ENCODE peak calls at places on chromosomes 1 and 21, in five cellular contexts. H is HCT116, M is GM23248, S is neural progenitor cell, U is OCI-LY7. A is an unnamed sample.

GRCh38 chr1:23648576-23648975 is 43.0 kb upstream of the RPL11 start:
- DNase-seq in H (no peak), M (no peak), S (no peak), U (peak; percentile 78), A (no peak)

GRCh38 chr1:15308135-15308534 is 61.1 kb downstream of the FHAD1 start:
- DNase-seq in H (no peak), M (no peak), S (no peak), U (no peak), A (no peak)

GRCh38 chr1:239742416-239743109 is 349.1 kb upstream of the FMN2 start:
- DNase-seq in H (no peak), M (no peak), S (no peak), U (no peak), A (no peak)

GRCh38 chr1:168476588-168477379 is 67.0 kb downstream of the XCL2 start:
- DNase-seq in H (no peak), M (no peak), S (no peak), U (no peak), A (no peak)

GRCh38 chr1:92315766-92316413 is 17.0 kb downstream of the RPAP2 start:
- DNase-seq in H (no peak), M (no peak), S (no peak), U (no peak), A (no peak)

GRCh38 chr1:210293191-210293607 is 35.5 kb upstream of the HHAT start:
- DNase-seq in H (no peak), M (peak; percentile 80), S (no peak), U (no peak), A (no peak)

GRCh38 chr1:221778535-221779142 is 36.8 kb upstream of the DUSP10 start:
- DNase-seq in H (no peak), M (no peak), S (no peak), U (no peak), A (peak; percentile 30)

GRCh38 chr1:229129306-229130027 is 141.4 kb upstream of the RAB4A start:
- DNase-seq in H (no peak), M (no peak), S (no peak), U (peak; percentile 43), A (no peak)

GRCh38 chr1:203202431-203203245 is 16.1 kb upstream of the CHI3L1 start:
- DNase-seq in H (no peak), M (peak; percentile 85), S (no peak), U (no peak), A (no peak)

GRCh38 chr1:40435471-40435870 is 14.8 kb upstream of the ZFP69B start:
- DNase-seq in H (no peak), M (peak; percentile 68), S (no peak), U (no peak), A (no peak)

GRCh38 chr1:225697437-225697836 is 44.5 kb upstream of the ENAH start:
- DNase-seq in H (no peak), M (no peak), S (no peak), U (no peak), A (no peak)

GRCh38 chr1:9066945-9067807 is 2.3 kb downstream of the SLC2A5 start:
- DNase-seq in H (no peak), M (peak; percentile 95), S (no peak), U (peak; percentile 70), A (no peak)

GRCh38 chr1:161092621-161093028 is 3.3 kb upstream of the NECTIN4 start:
- DNase-seq in H (no peak), M (peak; percentile 61), S (no peak), U (no peak), A (no peak)

GRCh38 chr1:36023098-36023769 is 60.7 kb upstream of the TEKT2 start:
- DNase-seq in H (no peak), M (no peak), S (no peak), U (peak; percentile 1), A (peak; percentile 91)

GRCh38 chr21:45592208-45592619 is 50.0 kb upstream of the SLC19A1 start:
- DNase-seq in H (no peak), M (no peak), S (no peak), U (peak; percentile 17), A (peak; percentile 70)

GRCh38 chr1:39268112-39268581 is 63.7 kb downstream of the MACF1 start:
- DNase-seq in H (no peak), M (peak; percentile 91), S (peak; percentile 64), U (no peak), A (peak; percentile 77)

GRCh38 chr1:46522184-46522968 is 29.1 kb downstream of the KNCN start:
- DNase-seq in H (no peak), M (peak; percentile 91), S (peak; percentile 39), U (no peak), A (no peak)

GRCh38 chr1:51969038-51969705 is 21.3 kb downstream of the RAB3B start:
- DNase-seq in H (no peak), M (peak; percentile 99), S (no peak), U (no peak), A (no peak)

GRCh38 chr1:14120895-14121294 is 420.9 kb downstream of the PRDM2 start:
- DNase-seq in H (no peak), M (peak; percentile 31), S (no peak), U (no peak), A (no peak)

GRCh38 chr1:242468749-242469148 is 55.7 kb downstream of the PLD5 start:
- DNase-seq in H (no peak), M (peak; percentile 10), S (no peak), U (no peak), A (no peak)

GRCh38 chr1:234965128-234965527 is 163.5 kb downstream of the TOMM20 start:
- DNase-seq in H (no peak), M (no peak), S (no peak), U (no peak), A (no peak)

GRCh38 chr1:8200317-8201115 is 117.4 kb upstream of the SLC45A1 start:
- DNase-seq in H (no peak), M (no peak), S (no peak), U (no peak), A (no peak)

GRCh38 chr1:58922302-58923089 is 138.6 kb upstream of the JUN start:
- DNase-seq in H (no peak), M (no peak), S (no peak), U (no peak), A (peak; percentile 70)

GRCh38 chr1:59549903-59550302 is 253.0 kb downstream of the FGGY start:
- DNase-seq in H (no peak), M (peak; percentile 78), S (no peak), U (no peak), A (no peak)

GRCh38 chr1:156608036-156608674 is 6.9 kb upstream of the GPATCH4 start:
- DNase-seq in H (peak; percentile 66), M (peak; percentile 85), S (peak; percentile 75), U (peak; percentile 87), A (peak; percentile 92)

GRCh38 chr1:91603409-91603808 is 102.8 kb downstream of the CDC7 start:
- DNase-seq in H (no peak), M (no peak), S (no peak), U (no peak), A (no peak)

GRCh38 chr1:248102847-248103246 is 7.9 kb downstream of the OR2L13 start:
- DNase-seq in H (no peak), M (no peak), S (no peak), U (no peak), A (no peak)

GRCh38 chr1:218464871-218465270 is 119.7 kb downstream of the TGFB2 start:
- DNase-seq in H (no peak), M (peak; percentile 73), S (no peak), U (no peak), A (no peak)

GRCh38 chr1:245201827-245202226 is 47.0 kb downstream of the KIF26B start:
- DNase-seq in H (no peak), M (peak; percentile 52), S (no peak), U (no peak), A (no peak)

GRCh38 chr1:13432251-13432650 is 22.0 kb downstream of the PRAMEF20 start:
- DNase-seq in H (no peak), M (no peak), S (no peak), U (no peak), A (no peak)

GRCh38 chr1:63321788-63322247 is 549 bp upstream of the FOXD3 start:
- DNase-seq in H (no peak), M (no peak), S (peak; percentile 64), U (no peak), A (no peak)

GRCh38 chr1:63322248-63322943 is at the start of gene FOXD3:
- DNase-seq in H (peak; percentile 27), M (peak; percentile 71), S (peak; percentile 85), U (peak; percentile 56), A (peak; percentile 41)

GRCh38 chr1:63323866-63324778 is 1.8 kb downstream of the FOXD3 start:
- DNase-seq in H (no peak), M (no peak), S (peak; percentile 81), U (no peak), A (no peak)

GRCh38 chr1:63324779-63325119 is 2.4 kb downstream of the FOXD3 start:
- DNase-seq in H (no peak), M (no peak), S (no peak), U (no peak), A (no peak)

DNA sequence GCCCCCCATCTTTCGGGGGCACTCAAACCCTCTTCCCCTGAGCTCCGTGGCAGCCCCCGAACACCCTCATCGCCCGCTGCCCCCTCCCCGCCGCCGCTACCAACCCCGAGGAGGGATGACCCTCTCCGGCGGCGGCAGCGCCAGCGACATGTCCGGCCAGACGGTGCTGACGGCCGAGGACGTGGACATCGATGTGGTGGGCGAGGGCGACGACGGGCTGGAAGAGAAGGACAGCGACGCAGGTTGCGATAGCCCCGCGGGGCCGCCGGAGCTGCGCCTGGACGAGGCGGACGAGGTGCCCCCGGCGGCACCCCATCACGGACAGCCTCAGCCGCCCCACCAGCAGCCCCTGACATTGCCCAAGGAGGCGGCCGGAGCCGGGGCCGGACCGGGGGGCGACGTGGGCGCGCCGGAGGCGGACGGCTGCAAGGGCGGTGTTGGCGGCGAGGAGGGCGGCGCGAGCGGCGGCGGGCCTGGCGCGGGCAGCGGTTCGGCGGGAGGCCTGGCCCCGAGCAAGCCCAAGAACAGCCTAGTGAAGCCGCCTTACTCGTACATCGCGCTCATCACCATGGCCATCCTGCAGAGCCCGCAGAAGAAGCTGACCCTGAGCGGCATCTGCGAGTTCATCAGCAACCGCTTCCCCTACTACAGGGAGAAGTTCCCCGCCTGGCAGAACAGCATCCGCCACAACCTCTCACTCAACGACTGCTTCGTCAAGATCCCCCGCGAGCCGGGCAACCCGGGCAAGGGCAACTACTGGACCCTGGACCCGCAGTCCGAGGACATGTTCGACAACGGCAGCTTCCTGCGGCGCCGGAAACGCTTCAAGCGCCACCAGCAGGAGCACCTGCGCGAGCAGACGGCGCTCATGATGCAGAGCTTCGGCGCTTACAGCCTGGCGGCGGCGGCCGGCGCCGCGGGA is 838 bp downstream of the FOXD3 start:
- DNase-seq in H (no peak), M (peak; percentile 24), S (peak; percentile 61), U (no peak), A (no peak)
- H3K4me3 ChIP-seq in H (no peak overlapping the region), M (peak overlapping the region; percentile 66), S (peak overlapping the region; percentile 45), U (peak overlapping the region; percentile 76), A (peak overlapping the region; percentile 64)

GRCh38 chr1:183636783-183637182 is 1.2 kb upstream of the ARPC5 start:
- DNase-seq in H (no peak), M (peak; percentile 9), S (no peak), U (no peak), A (no peak)
- TF ChIP-seq EZH2phosphoT487 in H (no peak), M (no peak), S (no peak), U (no peak), A (no peak)

GRCh38 chr1:61254629-61255323 is 172.4 kb downstream of the NFIA start:
- DNase-seq in H (no peak), M (peak; percentile 63), S (no peak), U (no peak), A (no peak)
- H3K4me3 ChIP-seq in H (no peak overlapping the region), M (peak overlapping the region; percentile 66), S (no peak overlapping the region), U (no peak overlapping the region), A (no peak overlapping the region)

DNA sequence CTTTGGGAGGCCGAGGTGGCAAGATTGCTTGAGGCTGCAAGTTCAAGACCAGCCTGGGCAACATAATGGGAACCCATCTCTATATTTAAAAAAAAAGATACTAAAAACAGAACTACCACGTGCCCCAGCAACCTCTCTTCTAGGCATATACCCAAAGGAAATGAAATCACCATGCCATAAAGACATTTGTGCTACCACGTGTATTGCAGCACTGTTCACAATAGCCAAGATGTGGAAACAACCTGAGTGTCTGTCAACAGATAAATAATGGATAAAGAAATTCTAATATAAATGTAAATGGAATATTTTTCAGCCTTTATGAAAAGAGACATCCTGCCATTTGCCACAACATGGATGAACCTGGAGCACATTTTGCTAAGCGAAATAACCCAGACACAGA is 128.6 kb downstream of the PCNX2 start:
- DNase-seq in H (no peak), M (peak; percentile 44), S (no peak), U (no peak), A (no peak)
- TF ChIP-seq EZH2phosphoT487 in H (no peak), M (no peak), S (no peak), U (no peak), A (no peak)

A was measured in MM.1S.